ENCODE peak calls at places on chromosomes 7 and 10, in seven cellular contexts. R, N, Y, X, J, I and E are unnamed samples.

GRCh38 chr10:3398825-3399646 is 226.5 kb upstream of the PITRM1 start:
- DNase-seq in R (no peak), N (no peak), Y (peak), X (no peak), J (no peak), I (peak), E (no peak)

GRCh38 chr7:28588606-28589005 is 176.3 kb downstream of the CREB5 start:
- DNase-seq in R (no peak), N (no peak), Y (no peak), X (no peak), J (no peak), I (no peak), E (no peak)

GRCh38 chr7:74174606-74175082 is 488 bp downstream of the EIF4H start:
- DNase-seq in R (peak), N (no peak), Y (peak), X (no peak), J (no peak), I (peak), E (peak)

GRCh38 chr10:124619195-124619594 is 125.0 kb downstream of the FAM53B start:
- DNase-seq in R (no peak), N (no peak), Y (no peak), X (no peak), J (no peak), I (no peak), E (no peak)

GRCh38 chr7:29748286-29749099 is 57.8 kb upstream of the WIPF3 start:
- DNase-seq in R (no peak), N (no peak), Y (peak), X (no peak), J (no peak), I (peak), E (no peak)

GRCh38 chr10:9091515-9092093 is 1037.1 kb downstream of the GATA3 start:
- DNase-seq in R (no peak), N (no peak), Y (no peak), X (no peak), J (no peak), I (no peak), E (no peak)

GRCh38 chr7:28654111-28654510 is 241.8 kb downstream of the CREB5 start:
- DNase-seq in R (no peak), N (no peak), Y (no peak), X (no peak), J (no peak), I (no peak), E (no peak)

GRCh38 chr7:155802291-155802690 is 10.0 kb downstream of the SHH start:
- DNase-seq in R (no peak), N (no peak), Y (no peak), X (no peak), J (no peak), I (no peak), E (no peak)

GRCh38 chr10:130369645-130370381 is 233.6 kb downstream of the GLRX3 start:
- DNase-seq in R (no peak), N (no peak), Y (no peak), X (no peak), J (no peak), I (no peak), E (no peak)

GRCh38 chr10:75430000-75430763 is 1.2 kb upstream of the LRMDA start:
- DNase-seq in R (no peak), N (no peak), Y (peak), X (no peak), J (no peak), I (no peak), E (no peak)

GRCh38 chr7:17599733-17600685 is 301.6 kb downstream of the AHR start:
- DNase-seq in R (no peak), N (no peak), Y (peak), X (no peak), J (no peak), I (no peak), E (no peak)

GRCh38 chr7:78220754-78221153 is 422.2 kb downstream of the PHTF2 start:
- DNase-seq in R (no peak), N (no peak), Y (no peak), X (no peak), J (no peak), I (no peak), E (no peak)

GRCh38 chr7:45026984-45027773 is 27.2 kb downstream of the CCM2 start:
- DNase-seq in R (no peak), N (no peak), Y (peak), X (no peak), J (peak), I (no peak), E (no peak)

GRCh38 chr10:104546336-104546735 is 94.8 kb upstream of the SORCS3 start:
- DNase-seq in R (no peak), N (no peak), Y (no peak), X (no peak), J (no peak), I (no peak), E (no peak)

GRCh38 chr7:27579565-27579964 is 83.1 kb downstream of the HIBADH start:
- DNase-seq in R (no peak), N (no peak), Y (no peak), X (no peak), J (no peak), I (no peak), E (no peak)

GRCh38 chr7:26375604-26376207 is 84.0 kb downstream of the SNX10 start:
- DNase-seq in R (no peak), N (no peak), Y (no peak), X (no peak), J (no peak), I (no peak), E (no peak)

GRCh38 chr7:36875794-36876193 is 151.5 kb upstream of the AOAH start:
- DNase-seq in R (no peak), N (no peak), Y (no peak), X (no peak), J (no peak), I (no peak), E (no peak)

GRCh38 chr10:109978481-109978880 is 29.3 kb upstream of the ADD3 start:
- DNase-seq in R (no peak), N (no peak), Y (peak), X (peak), J (no peak), I (no peak), E (no peak)

GRCh38 chr10:21724020-21724589 is 190.1 kb downstream of the MLLT10 start:
- DNase-seq in R (no peak), N (no peak), Y (no peak), X (no peak), J (no peak), I (no peak), E (no peak)

GRCh38 chr7:67753891-67754290 is 757.3 kb downstream of the TYW1 start:
- DNase-seq in R (no peak), N (no peak), Y (peak), X (no peak), J (no peak), I (no peak), E (no peak)

GRCh38 chr7:128017880-128018845 is 13.1 kb downstream of the LRRC4 start:
- DNase-seq in R (no peak), N (no peak), Y (no peak), X (no peak), J (no peak), I (peak), E (no peak)

GRCh38 chr7:3272691-3273141 is 28.3 kb upstream of the SDK1 start:
- DNase-seq in R (no peak), N (no peak), Y (no peak), X (no peak), J (no peak), I (no peak), E (no peak)

GRCh38 chr7:127392182-127392565 is 334 bp downstream of the ZNF800 start:
- DNase-seq in R (peak), N (no peak), Y (no peak), X (peak), J (no peak), I (peak), E (peak)

GRCh38 chr7:146004805-146005204 is 111.8 kb upstream of the CNTNAP2 start:
- DNase-seq in R (no peak), N (no peak), Y (no peak), X (no peak), J (no peak), I (no peak), E (no peak)

GRCh38 chr10:100970914-100971811 is 1.9 kb downstream of the SEMA4G start:
- DNase-seq in R (no peak), N (no peak), Y (peak), X (no peak), J (no peak), I (no peak), E (no peak)

GRCh38 chr7:17941171-17941490 is 837 bp upstream of the SNX13 start:
- DNase-seq in R (no peak), N (no peak), Y (peak), X (no peak), J (no peak), I (peak), E (no peak)

GRCh38 chr7:148485618-148486017 is 104.9 kb upstream of the C7orf33 start:
- DNase-seq in R (no peak), N (no peak), Y (no peak), X (no peak), J (no peak), I (no peak), E (no peak)

GRCh38 chr7:111147708-111148107 is 56.8 kb downstream of the LRRN3 start:
- DNase-seq in R (no peak), N (no peak), Y (no peak), X (no peak), J (no peak), I (no peak), E (no peak)

GRCh38 chr7:111145472-111145871 is 54.5 kb downstream of the LRRN3 start:
- DNase-seq in R (no peak), N (no peak), Y (no peak), X (no peak), J (no peak), I (no peak), E (no peak)

GRCh38 chr7:111148134-111148533 is 57.2 kb downstream of the LRRN3 start:
- DNase-seq in R (no peak), N (no peak), Y (no peak), X (no peak), J (no peak), I (no peak), E (no peak)

GRCh38 chr7:111150709-111151108 is 59.8 kb downstream of the LRRN3 start:
- DNase-seq in R (no peak), N (no peak), Y (no peak), X (no peak), J (no peak), I (no peak), E (no peak)

DNA sequence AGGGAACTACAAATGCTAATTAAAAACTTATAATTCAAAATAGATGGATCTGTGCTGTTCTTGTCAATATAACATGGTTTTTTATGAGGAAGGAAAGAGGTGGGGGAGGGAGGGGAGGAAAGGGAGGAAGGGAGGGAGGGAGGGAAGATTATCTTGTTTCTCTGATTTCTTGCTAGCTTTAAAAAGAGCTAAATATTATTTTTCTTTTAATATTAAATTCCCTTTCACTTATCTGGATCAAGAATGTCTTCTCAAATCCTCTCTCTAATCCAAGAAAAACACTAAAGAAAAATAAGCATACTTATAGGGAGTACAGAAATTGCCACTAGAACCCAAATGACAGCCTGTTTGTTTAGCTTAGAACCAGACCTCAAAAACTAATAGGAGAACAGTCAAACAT is 55.2 kb downstream of the LRRN3 start:
- DNase-seq in R (no peak), N (no peak), Y (no peak), X (no peak), J (no peak), I (no peak), E (no peak)
- TF ChIP-seq POLR2AphosphoS5 in R (no peak), N (no peak), Y (no peak), X (no peak), J (no peak), I (no peak), E (no peak)

GRCh38 chr10:51029172-51029641 is 45.1 kb upstream of the PRKG1 start:
- DNase-seq in R (no peak), N (no peak), Y (no peak), X (no peak), J (no peak), I (no peak), E (no peak)
- TF ChIP-seq TAF1 in R (no peak), N (no peak), Y (no peak), X (no peak), J (no peak), I (no peak), E (no peak)

DNA sequence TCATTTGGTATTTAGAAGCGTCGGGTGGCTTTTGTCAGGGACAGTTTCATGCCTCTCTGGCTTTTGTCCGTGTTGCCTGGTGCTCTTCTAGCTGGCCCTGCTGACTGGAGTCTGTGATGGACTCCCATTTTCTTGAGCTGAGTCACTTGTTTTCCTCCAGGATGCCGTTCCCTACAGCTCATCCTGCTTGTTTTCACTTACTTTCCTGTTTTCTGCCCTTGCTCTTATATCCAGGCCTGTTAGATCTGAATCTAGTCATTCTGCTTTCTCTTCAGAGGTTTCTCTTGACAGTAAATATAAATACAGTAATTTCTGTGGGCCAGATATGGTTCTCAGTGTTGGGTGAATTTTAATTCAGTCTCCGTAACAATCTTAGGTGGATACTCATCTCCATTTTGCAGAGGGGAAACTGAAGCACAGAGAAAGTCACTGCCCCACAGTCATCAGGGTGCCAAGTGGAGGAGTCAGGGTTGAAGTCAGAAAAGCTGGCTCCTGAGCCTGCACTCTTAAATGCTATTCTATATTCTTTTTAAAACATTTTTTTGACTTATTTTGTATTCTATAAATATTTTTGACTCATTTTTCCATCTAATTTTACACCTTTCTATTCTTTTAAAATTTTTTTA is 85.4 kb downstream of the CCNY start:
- DNase-seq in R (no peak), N (no peak), Y (peak), X (no peak), J (no peak), I (no peak), E (no peak)
- TF ChIP-seq POLR2AphosphoS5 in R (no peak), N (no peak), Y (no peak), X (no peak), J (no peak), I (peak), E (no peak)

DNA sequence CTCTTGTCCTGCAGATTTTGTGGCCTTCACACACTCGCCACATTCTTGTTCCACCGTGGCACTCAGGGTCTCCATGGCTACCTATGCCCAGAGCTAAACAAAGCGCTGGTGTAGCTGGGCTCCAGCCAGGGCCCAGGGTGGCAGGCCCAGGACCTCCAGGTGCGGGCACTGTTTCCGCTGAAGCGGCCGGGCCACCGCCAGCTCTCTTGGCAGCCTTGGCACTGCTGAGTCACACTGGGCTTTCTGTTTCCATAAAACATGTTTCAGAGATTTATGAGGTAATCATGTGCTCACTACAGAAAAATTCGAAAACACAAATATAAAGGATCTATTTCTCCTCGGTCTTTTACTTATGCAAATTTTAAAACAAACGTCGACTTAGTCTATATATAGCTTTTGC is 51.3 kb downstream of the AOC1 start:
- DNase-seq in R (no peak), N (no peak), Y (no peak), X (peak), J (no peak), I (peak), E (no peak)
- TF ChIP-seq TAF1 in R (no peak), N (no peak), Y (no peak), X (no peak), J (no peak), I (no peak), E (no peak)

DNA sequence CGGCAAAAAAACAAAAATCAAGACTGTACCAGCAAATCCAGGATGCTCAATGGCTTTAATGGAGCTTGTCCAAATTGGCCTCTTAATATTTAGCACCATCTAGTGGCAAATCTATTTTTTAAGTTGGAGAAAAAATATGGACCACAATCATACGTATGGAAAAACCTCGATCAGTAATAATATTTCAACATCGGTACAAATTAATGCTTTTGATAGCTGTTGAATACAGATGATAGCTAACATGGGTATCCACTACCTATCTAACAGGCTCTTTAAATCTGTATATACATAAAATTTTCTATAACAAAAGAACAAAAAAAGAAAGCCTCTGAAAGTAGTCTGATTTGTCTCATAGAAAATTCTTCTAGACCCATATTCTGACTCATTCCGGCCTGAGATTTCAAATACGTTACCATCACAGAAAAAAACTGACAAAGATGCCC is 29.2 kb downstream of the COA1 start:
- DNase-seq in R (no peak), N (no peak), Y (peak), X (no peak), J (no peak), I (peak), E (no peak)
- TF ChIP-seq POLR2AphosphoS5 in R (no peak), N (no peak), Y (no peak), X (no peak), J (no peak), I (peak), E (no peak)